ENCODE peak calls at places on chromosomes 11 and 22, in seven cellular contexts. Z, X, K, J, P, U and A are unnamed samples.

GRCh38 chr11:110774138-110775014 is 62.1 kb upstream of the ARHGAP20 start:
- DNase-seq in Z (no peak), X (no peak), K (no peak), J (no peak), P (peak), U (no peak), A (no peak)

GRCh38 chr11:61294717-61295595 is at the start of gene VWCE:
- DNase-seq in Z (peak), X (peak), K (peak), J (peak), P (no peak), U (peak), A (peak)

GRCh38 chr22:38219644-38220043 is 17.9 kb downstream of the MAFF start:
- DNase-seq in Z (no peak), X (no peak), K (no peak), J (no peak), P (no peak), U (no peak), A (no peak)

GRCh38 chr11:94179696-94180095 is 51.1 kb downstream of the PANX1 start:
- DNase-seq in Z (no peak), X (no peak), K (no peak), J (no peak), P (no peak), U (no peak), A (no peak)

GRCh38 chr11:128116447-128117240 is 470.7 kb downstream of the ETS1 start:
- DNase-seq in Z (no peak), X (no peak), K (no peak), J (peak), P (no peak), U (no peak), A (no peak)

GRCh38 chr11:69828971-69829344 is 9.7 kb upstream of the FGF3 start:
- DNase-seq in Z (no peak), X (no peak), K (no peak), J (no peak), P (no peak), U (no peak), A (no peak)

GRCh38 chr22:49626361-49627216 is 201.1 kb downstream of the BRD1 start:
- DNase-seq in Z (no peak), X (no peak), K (no peak), J (no peak), P (no peak), U (no peak), A (no peak)

GRCh38 chr11:107969219-107969618 is 39.5 kb upstream of the CUL5 start:
- DNase-seq in Z (no peak), X (no peak), K (peak), J (no peak), P (no peak), U (no peak), A (no peak)

GRCh38 chr22:23784215-23784732 is 2.5 kb upstream of the SMARCB1 start:
- DNase-seq in Z (peak), X (no peak), K (no peak), J (no peak), P (no peak), U (no peak), A (no peak)

GRCh38 chr11:128290106-128290840 is 297.1 kb downstream of the ETS1 start:
- DNase-seq in Z (peak), X (peak), K (peak), J (peak), P (peak), U (peak), A (peak)

GRCh38 chr22:43263645-43264514 is 76.9 kb upstream of the TTLL12 start:
- DNase-seq in Z (peak), X (peak), K (no peak), J (no peak), P (peak), U (no peak), A (peak)

GRCh38 chr22:27573992-27574391 is 227.6 kb downstream of the MN1 start:
- DNase-seq in Z (no peak), X (no peak), K (no peak), J (no peak), P (no peak), U (no peak), A (no peak)

GRCh38 chr11:70761094-70761905 is 363.0 kb downstream of the CTTN start:
- DNase-seq in Z (no peak), X (no peak), K (peak), J (no peak), P (no peak), U (no peak), A (no peak)

GRCh38 chr22:28547132-28547842 is 132.4 kb downstream of the TTC28 start:
- DNase-seq in Z (no peak), X (no peak), K (no peak), J (no peak), P (no peak), U (no peak), A (no peak)

GRCh38 chr11:107370390-107370789 is 87.2 kb downstream of the CWF19L2 start:
- DNase-seq in Z (no peak), X (no peak), K (no peak), J (no peak), P (no peak), U (no peak), A (no peak)

GRCh38 chr22:47290706-47291430 is 528.4 kb downstream of the TBC1D22A start:
- DNase-seq in Z (no peak), X (no peak), K (no peak), J (no peak), P (no peak), U (peak), A (no peak)

GRCh38 chr11:106821291-106821690 is 197.0 kb downstream of the GUCY1A2 start:
- DNase-seq in Z (no peak), X (no peak), K (peak), J (no peak), P (no peak), U (peak), A (no peak)

GRCh38 chr11:87421422-87421821 is 383.7 kb downstream of the TMEM135 start:
- DNase-seq in Z (peak), X (peak), K (peak), J (peak), P (peak), U (peak), A (peak)

GRCh38 chr11:67280341-67280790 is 8.7 kb upstream of the ANKRD13D start:
- DNase-seq in Z (no peak), X (no peak), K (no peak), J (no peak), P (no peak), U (no peak), A (no peak)

DNA sequence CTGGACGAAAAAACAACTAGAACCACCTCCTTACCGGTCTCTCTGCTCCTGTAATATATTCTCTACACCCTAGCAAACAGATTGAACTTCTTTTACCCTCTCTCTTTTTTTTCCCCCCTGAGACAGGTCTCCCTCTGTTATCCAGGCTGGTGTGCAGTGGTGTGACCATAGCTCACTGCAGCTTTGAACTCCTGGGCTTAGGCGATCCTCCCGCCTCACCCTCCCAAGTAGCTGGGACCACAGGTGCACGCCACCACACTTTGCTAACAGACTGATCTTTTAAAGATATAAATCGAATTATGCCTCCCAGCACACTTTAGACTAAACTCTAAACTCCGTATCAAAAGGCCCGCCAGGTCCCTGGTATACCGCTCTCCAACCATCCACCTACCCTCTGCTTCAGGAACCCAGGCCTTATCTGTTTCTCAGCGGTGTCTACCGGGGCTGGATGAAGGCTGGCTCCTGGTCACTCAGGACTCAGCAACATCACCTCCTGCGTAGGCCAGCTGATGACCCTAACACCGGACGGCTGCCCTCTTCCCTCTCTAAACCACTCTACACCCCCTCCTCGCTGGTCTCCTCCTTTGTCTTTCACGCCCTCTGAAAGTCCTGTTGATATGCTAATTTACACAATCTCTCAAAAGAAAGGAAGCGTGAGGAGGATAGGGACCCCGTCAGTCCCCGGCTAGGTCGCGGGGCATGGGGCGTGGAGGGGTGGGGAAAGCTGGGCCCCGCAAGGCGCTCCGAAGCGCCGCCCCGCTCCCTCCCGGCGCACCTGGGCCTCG is 716 bp downstream of the C22orf39 start:
- DNase-seq in Z (no peak), X (no peak), K (peak), J (no peak), P (no peak), U (no peak), A (no peak)
- TF ChIP-seq CTCF in Z (no peak), X (no peak), K (no peak), J (no peak), P (no peak), U (no peak), A (no peak)

GRCh38 chr22:19645391-19645790 is 68.9 kb upstream of the SEPTIN5 start:
- DNase-seq in Z (no peak), X (no peak), K (peak), J (no peak), P (no peak), U (no peak), A (no peak)
- TF ChIP-seq CTCF in Z (no peak), X (no peak), K (peak), J (no peak), P (no peak), U (no peak), A (no peak)

GRCh38 chr11:58125469-58125868 is at the start of gene OR9I1:
- DNase-seq in Z (no peak), X (no peak), K (peak), J (no peak), P (no peak), U (no peak), A (no peak)
- TF ChIP-seq CTCF in Z (no peak), X (no peak), K (no peak), J (no peak), P (no peak), U (no peak), A (no peak)

DNA sequence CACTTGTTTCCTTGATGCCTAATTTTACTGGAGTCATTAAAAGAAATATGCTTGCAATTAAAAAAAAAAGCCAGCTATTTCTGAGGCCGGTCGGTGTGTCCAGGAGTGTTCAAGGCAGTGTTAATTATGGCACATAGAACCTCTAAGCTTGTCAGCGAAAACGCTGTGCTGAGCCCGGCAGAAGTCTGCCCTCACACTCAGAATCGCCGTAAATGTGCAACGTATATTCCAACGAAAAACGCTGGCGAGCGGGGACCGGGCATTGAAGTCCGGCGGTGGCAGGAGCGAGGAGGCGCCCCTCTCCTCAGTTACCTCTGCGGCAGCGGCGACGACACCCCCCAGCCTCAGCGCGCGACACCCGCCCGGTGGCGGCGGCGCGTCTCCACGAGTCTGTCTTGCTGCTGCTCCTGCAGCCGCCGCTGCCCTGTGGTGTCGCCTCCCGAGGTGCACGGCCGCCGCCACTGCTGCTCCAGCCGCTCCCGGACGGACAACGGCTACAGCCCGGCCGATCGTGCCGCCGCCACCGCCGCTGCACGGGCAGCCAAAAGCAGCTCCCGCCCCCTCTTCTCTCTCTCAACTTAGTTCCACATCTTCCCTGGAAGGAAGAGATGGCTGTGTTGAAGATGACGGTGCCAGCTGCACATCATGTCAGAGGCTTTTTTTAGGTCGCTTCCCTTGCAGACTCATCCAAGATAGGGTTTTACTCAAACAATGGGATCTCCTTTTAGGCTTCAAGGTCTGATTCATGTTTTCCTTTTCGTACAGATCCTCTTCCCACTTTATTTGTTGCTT is 56.0 kb downstream of the JAM3 start:
- DNase-seq in Z (peak), X (peak), K (peak), J (peak), P (no peak), U (peak), A (no peak)
- TF ChIP-seq CTCF in Z (no peak), X (no peak), K (no peak), J (no peak), P (no peak), U (no peak), A (no peak)

GRCh38 chr11:65013692-65014145 is 241 bp upstream of the ARL2 start:
- DNase-seq in Z (peak), X (peak), K (peak), J (peak), P (peak), U (peak), A (peak)
- TF ChIP-seq CTCF in Z (no peak), X (no peak), K (peak), J (peak), P (peak), U (peak), A (peak)

DNA sequence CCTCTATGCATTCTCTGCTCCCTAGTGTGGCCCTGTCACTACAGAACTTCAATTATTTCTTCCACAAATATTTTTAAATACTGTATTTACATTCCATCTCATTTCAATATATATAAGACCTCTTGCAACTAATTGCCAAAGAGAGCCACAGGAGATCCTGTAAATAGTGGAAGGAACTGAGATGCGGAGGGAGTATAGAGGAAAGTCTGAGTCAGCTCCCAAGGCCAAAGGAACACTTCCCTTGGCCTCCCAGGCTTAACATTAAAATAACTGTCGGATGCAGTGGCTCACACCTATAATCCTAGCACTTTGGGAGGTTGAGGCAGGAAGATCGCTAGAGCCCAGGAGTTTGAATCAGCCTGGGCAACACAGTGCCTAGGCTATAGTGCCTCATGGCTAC is 31.2 kb downstream of the RBFOX2 start:
- DNase-seq in Z (peak), X (no peak), K (no peak), J (no peak), P (no peak), U (no peak), A (no peak)
- TF ChIP-seq CTCF in Z (no peak), X (no peak), K (no peak), J (no peak), P (no peak), U (no peak), A (no peak)

DNA sequence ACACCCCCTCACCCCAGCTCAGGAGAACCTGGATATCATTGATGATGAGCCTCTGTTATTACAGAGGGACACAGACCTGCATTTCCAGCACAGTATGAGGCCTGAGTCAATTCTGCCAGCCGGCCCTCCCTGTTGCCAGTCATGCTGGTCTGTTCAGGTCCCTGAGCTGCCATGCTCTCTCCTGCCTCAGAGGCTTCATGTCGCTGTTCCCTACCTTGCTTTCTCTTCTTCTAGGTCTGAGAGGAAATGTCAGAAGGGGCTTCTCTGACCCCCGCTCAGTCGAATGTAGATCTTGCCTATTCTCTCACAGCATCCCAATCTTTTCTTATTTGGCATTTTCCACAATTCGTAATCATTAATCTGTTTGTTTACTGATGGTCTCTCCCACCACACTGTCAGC is 21.8 kb upstream of the ABCC8 start:
- DNase-seq in Z (no peak), X (no peak), K (peak), J (peak), P (no peak), U (peak), A (no peak)
- TF ChIP-seq CTCF in Z (peak), X (no peak), K (peak), J (peak), P (peak), U (no peak), A (no peak)